ENCODE peak calls at places on chromosomes 6 and 20, in seven cellular contexts. One of them, this sample, is unnamed.
A peak's percentile ranks its signal among the peaks of the same experiment; 100 is the strongest.

GRCh38 chr20:33130553-33130952 is 37.4 kb upstream of the BPIFA2 start:
- DNase-seq in anterior cingulate cortex: no peak
- DNase-seq in spleen: no peak
- DNase-seq in natural killer cell: no peak
- DNase-seq in NCI-H2081: no peak
- DNase-seq in Caco-2: no peak
- DNase-seq in CD4-positive, alpha-beta memory T cell: no peak
- DNase-seq in this sample: peak; percentile 47

GRCh38 chr6:161422710-161423109 is 148.8 kb upstream of the AGPAT4 start:
- DNase-seq in anterior cingulate cortex: no peak
- DNase-seq in spleen: no peak
- DNase-seq in natural killer cell: no peak
- DNase-seq in NCI-H2081: no peak
- DNase-seq in Caco-2: no peak
- DNase-seq in CD4-positive, alpha-beta memory T cell: no peak
- DNase-seq in this sample: peak; percentile 78

GRCh38 chr6:41459738-41460137 is 86.4 kb upstream of the FOXP4 start:
- DNase-seq in anterior cingulate cortex: no peak
- DNase-seq in spleen: no peak
- DNase-seq in natural killer cell: no peak
- DNase-seq in NCI-H2081: no peak
- DNase-seq in Caco-2: peak; percentile 57
- DNase-seq in CD4-positive, alpha-beta memory T cell: no peak
- DNase-seq in this sample: no peak

GRCh38 chr6:154937306-154938244 is 57.5 kb upstream of the TIAM2 start:
- DNase-seq in anterior cingulate cortex: no peak
- DNase-seq in spleen: no peak
- DNase-seq in natural killer cell: no peak
- DNase-seq in NCI-H2081: no peak
- DNase-seq in Caco-2: no peak
- DNase-seq in CD4-positive, alpha-beta memory T cell: no peak
- DNase-seq in this sample: no peak

GRCh38 chr20:63778857-63779256 is 39.3 kb downstream of the SLC2A4RG start:
- DNase-seq in anterior cingulate cortex: no peak
- DNase-seq in spleen: no peak
- DNase-seq in natural killer cell: no peak
- DNase-seq in NCI-H2081: no peak
- DNase-seq in Caco-2: no peak
- DNase-seq in CD4-positive, alpha-beta memory T cell: no peak
- DNase-seq in this sample: no peak

GRCh38 chr6:100549406-100550167 is 84.9 kb upstream of the SIM1 start:
- DNase-seq in anterior cingulate cortex: peak; percentile 3
- DNase-seq in spleen: no peak
- DNase-seq in natural killer cell: no peak
- DNase-seq in NCI-H2081: no peak
- DNase-seq in Caco-2: no peak
- DNase-seq in CD4-positive, alpha-beta memory T cell: no peak
- DNase-seq in this sample: no peak

GRCh38 chr20:58649288-58650180 is 1.5 kb upstream of the STX16 start:
- DNase-seq in anterior cingulate cortex: no peak
- DNase-seq in spleen: peak; percentile 89
- DNase-seq in natural killer cell: peak; percentile 26
- DNase-seq in NCI-H2081: no peak
- DNase-seq in Caco-2: no peak
- DNase-seq in CD4-positive, alpha-beta memory T cell: peak; percentile 40
- DNase-seq in this sample: no peak

GRCh38 chr6:116531675-116532570 is 13.6 kb downstream of the TRAPPC3L start:
- DNase-seq in anterior cingulate cortex: peak; percentile 8
- DNase-seq in spleen: no peak
- DNase-seq in natural killer cell: peak; percentile 30
- DNase-seq in NCI-H2081: peak; percentile 20
- DNase-seq in Caco-2: peak; percentile 63
- DNase-seq in CD4-positive, alpha-beta memory T cell: peak; percentile 67
- DNase-seq in this sample: peak; percentile 9

This sample was measured in MG63.